ENCODE peak calls at places on chromosomes 6 and 20, in eight cellular contexts. S, N, J, I, B, V, U and D are unnamed samples.

GRCh38 chr6:32173051-32173727 is 2.7 kb downstream of the AGPAT1 start:
- DNase-seq in S (no peak), N (no peak), J (no peak), I (no peak), B (no peak), V (no peak), U (no peak), D (peak; percentile 42)

GRCh38 chr20:3846378-3846739 is 275 bp upstream of the MAVS start:
- DNase-seq in S (no peak), N (no peak), J (no peak), I (no peak), B (no peak), V (no peak), U (no peak), D (no peak)

GRCh38 chr6:142409794-142410193 is 108.0 kb downstream of the ADGRG6 start:
- DNase-seq in S (no peak), N (no peak), J (no peak), I (no peak), B (no peak), V (no peak), U (no peak), D (no peak)

GRCh38 chr20:17570347-17571152 is 675 bp downstream of the DSTN start:
- DNase-seq in S (peak; percentile 33), N (no peak), J (no peak), I (no peak), B (peak; percentile 51), V (peak; percentile 39), U (peak; percentile 45), D (peak; percentile 62)

GRCh38 chr6:104580452-104580851 is 279.3 kb downstream of the HACE1 start:
- DNase-seq in S (no peak), N (no peak), J (no peak), I (no peak), B (no peak), V (no peak), U (no peak), D (no peak)

GRCh38 chr6:20811112-20811746 is 277.0 kb downstream of the CDKAL1 start:
- DNase-seq in S (peak; percentile 99), N (peak; percentile 99), J (no peak), I (peak; percentile 90), B (no peak), V (no peak), U (peak; percentile 12), D (peak; percentile 64)

GRCh38 chr6:137919837-137920304 is 52.8 kb downstream of the TNFAIP3 start:
- DNase-seq in S (no peak), N (no peak), J (no peak), I (no peak), B (no peak), V (no peak), U (no peak), D (no peak)

GRCh38 chr6:89954721-89955148 is 60.5 kb downstream of the GJA10 start:
- DNase-seq in S (peak; percentile 17), N (no peak), J (no peak), I (no peak), B (no peak), V (no peak), U (no peak), D (no peak)

GRCh38 chr6:163572612-163573011 is 158.1 kb downstream of the QKI start:
- DNase-seq in S (peak; percentile 21), N (no peak), J (no peak), I (no peak), B (no peak), V (no peak), U (no peak), D (no peak)

GRCh38 chr20:25090492-25091429 is 8.8 kb upstream of the VSX1 start:
- DNase-seq in S (no peak), N (no peak), J (peak; percentile 46), I (no peak), B (peak; percentile 17), V (peak; percentile 85), U (no peak), D (no peak)

GRCh38 chr6:137403443-137403842 is 90.8 kb downstream of the OLIG3 start:
- DNase-seq in S (no peak), N (no peak), J (no peak), I (no peak), B (no peak), V (no peak), U (no peak), D (no peak)

GRCh38 chr6:53437557-53438202 is 88.9 kb upstream of the ELOVL5 start:
- DNase-seq in S (peak; percentile 91), N (peak; percentile 84), J (no peak), I (peak; percentile 13), B (peak; percentile 37), V (peak; percentile 7), U (peak; percentile 58), D (peak; percentile 64)

GRCh38 chr6:85911067-85911466 is 268.4 kb upstream of the SYNCRIP start:
- DNase-seq in S (no peak), N (no peak), J (no peak), I (no peak), B (no peak), V (no peak), U (no peak), D (no peak)

GRCh38 chr6:43941174-43941573 is 171.2 kb downstream of the VEGFA start:
- DNase-seq in S (no peak), N (no peak), J (no peak), I (no peak), B (no peak), V (no peak), U (no peak), D (no peak)

GRCh38 chr20:51608060-51608459 is 65.5 kb upstream of the NFATC2 start:
- DNase-seq in S (no peak), N (no peak), J (no peak), I (no peak), B (peak; percentile 43), V (no peak), U (no peak), D (no peak)